ENCODE peak calls at places on chromosome 4, in five cellular contexts. O is hepatocyte, Q is cerebellar nuclear complex, L is activated gamma-delta T cell treated with Interleukin-2 at 50 U/mL for 16 hours, G is AG09309. T is an unnamed sample.

GRCh38 chr4:3684546-3684945 is 81.6 kb upstream of the ADRA2C start:
- DNase-seq in Q (no peak), L (no peak), O (no peak), G (no peak), T (no peak)

GRCh38 chr4:140726776-140727500 is 29.2 kb downstream of the TBC1D9 start:
- DNase-seq in G (no peak), Q (no peak), O (no peak), L (no peak), T (no peak)

GRCh38 chr4:23680616-23681518 is 209.0 kb downstream of the PPARGC1A start:
- DNase-seq in G (no peak), Q (no peak), L (no peak), O (no peak), T (no peak)

GRCh38 chr4:161359491-161359890 is 804.3 kb downstream of the FSTL5 start:
- DNase-seq in G (no peak), Q (no peak), L (no peak), O (peak), T (no peak)

GRCh38 chr4:6372649-6373525 is 99.5 kb downstream of the PPP2R2C start:
- DNase-seq in Q (peak), L (no peak), G (no peak), O (peak), T (no peak)

GRCh38 chr4:110306363-110306762 is 107.9 kb upstream of the ELOVL6 start:
- DNase-seq in O (no peak), Q (no peak), L (no peak), G (no peak), T (no peak)

GRCh38 chr4:75229783-75230570 is 284.2 kb downstream of the RCHY1 start:
- DNase-seq in O (peak), G (no peak), Q (no peak), L (no peak), T (no peak)

GRCh38 chr4:25221377-25221776 is 12.5 kb upstream of the PI4K2B start:
- DNase-seq in G (no peak), O (no peak), L (no peak), Q (no peak), T (no peak)

GRCh38 chr4:156101571-156101970 is 147.9 kb upstream of the CTSO start:
- DNase-seq in O (no peak), G (no peak), L (no peak), Q (no peak), T (no peak)

GRCh38 chr4:107153228-107153627 is 117.1 kb upstream of the DKK2 start:
- DNase-seq in G (no peak), O (peak), Q (no peak), L (no peak), T (peak)

GRCh38 chr4:6263541-6264540 is 5.8 kb upstream of the WFS1 start:
- DNase-seq in O (peak), Q (no peak), L (no peak), G (peak), T (peak)

GRCh38 chr4:180598281-180598680 is 1644.9 kb upstream of the TENM3 start:
- DNase-seq in O (peak), G (no peak), L (no peak), Q (no peak), T (no peak)

GRCh38 chr4:6761540-6762243 is 20.8 kb upstream of the KIAA0232 start:
- DNase-seq in L (no peak), O (no peak), Q (no peak), G (no peak), T (no peak)

GRCh38 chr4:24163314-24163713 is 273.5 kb upstream of the PPARGC1A start:
- DNase-seq in Q (no peak), G (no peak), O (no peak), L (no peak), T (no peak)

GRCh38 chr4:112947616-112948015 is 101.8 kb upstream of the ANK2 start:
- DNase-seq in Q (no peak), G (no peak), L (no peak), O (no peak), T (no peak)

GRCh38 chr4:45323453-45324058 is 597.2 kb upstream of the GNPDA2 start:
- DNase-seq in G (no peak), Q (no peak), L (no peak), O (no peak), T (no peak)

GRCh38 chr4:183876268-183876934 is 28.7 kb upstream of the STOX2 start:
- DNase-seq in G (peak), Q (no peak), L (no peak), O (peak), T (peak)

GRCh38 chr4:159487284-159487747 is 384.4 kb downstream of the RAPGEF2 start:
- DNase-seq in L (no peak), O (peak), G (peak), Q (peak), T (no peak)

GRCh38 chr4:113020966-113021365 is 28.5 kb upstream of the ANK2 start:
- DNase-seq in L (no peak), G (no peak), Q (no peak), O (no peak), T (no peak)

T was measured in left cardiac atrium.